ENCODE peak calls at places on chromosomes 5 and 9, in eight cellular contexts. B, E, N, M, S, T, V and I are unnamed samples. For H3K4me1, the result is how much of the 10 kb centered on the place peaks cover.

GRCh38 chr5:108720416-108720815 is 27.3 kb upstream of the FER start:
- DNase-seq in B (no peak), E (no peak), N (no peak), M (no peak), S (no peak), T (no peak), V (no peak), I (no peak)

GRCh38 chr5:29702875-29703274 is 1490.6 kb upstream of the CDH6 start:
- DNase-seq in B (no peak), E (no peak), N (no peak), M (no peak), S (no peak), T (no peak), V (no peak), I (no peak)

GRCh38 chr5:90983148-90983547 is 400.0 kb downstream of the ARRDC3 start:
- DNase-seq in B (peak), E (no peak), N (no peak), M (no peak), S (no peak), T (no peak), V (no peak), I (no peak)

GRCh38 chr5:39005566-39006232 is 68.5 kb downstream of the RICTOR start:
- DNase-seq in B (no peak), E (no peak), N (no peak), M (no peak), S (peak), T (no peak), V (no peak), I (no peak)

GRCh38 chr5:152164860-152165259 is 240.2 kb upstream of the GLRA1 start:
- DNase-seq in B (no peak), E (no peak), N (no peak), M (no peak), S (no peak), T (no peak), V (no peak), I (no peak)

GRCh38 chr9:127973169-127974001 is 7.4 kb downstream of the EEIG1 start:
- DNase-seq in B (no peak), E (no peak), N (peak), M (no peak), S (no peak), T (peak), V (peak), I (no peak)

GRCh38 chr9:90025816-90026215 is 421.0 kb downstream of the GADD45G start:
- DNase-seq in B (peak), E (no peak), N (no peak), M (no peak), S (no peak), T (no peak), V (no peak), I (no peak)

GRCh38 chr5:44294492-44294891 is 94.7 kb downstream of the FGF10 start:
- DNase-seq in B (no peak), E (no peak), N (peak), M (no peak), S (no peak), T (peak), V (no peak), I (peak)

GRCh38 chr9:131651599-131651998 is 88.3 kb downstream of the RAPGEF1 start:
- DNase-seq in B (no peak), E (no peak), N (no peak), M (no peak), S (no peak), T (no peak), V (no peak), I (no peak)

GRCh38 chr9:92590386-92590785 is 54.6 kb upstream of the ECM2 start:
- DNase-seq in B (no peak), E (no peak), N (no peak), M (no peak), S (no peak), T (peak), V (peak), I (peak)

GRCh38 chr9:37902804-37903580 is 935 bp downstream of the SLC25A51 start:
- DNase-seq in B (no peak), E (no peak), N (no peak), M (no peak), S (no peak), T (no peak), V (no peak), I (no peak)

GRCh38 chr9:80586786-80587185 is 1015.0 kb downstream of the TLE4 start:
- DNase-seq in B (no peak), E (no peak), N (no peak), M (no peak), S (no peak), T (no peak), V (no peak), I (no peak)

GRCh38 chr5:5721881-5722280 is 299.4 kb downstream of the ICE1 start:
- DNase-seq in B (no peak), E (no peak), N (no peak), M (no peak), S (no peak), T (no peak), V (no peak), I (no peak)

GRCh38 chr9:136840877-136841645 is 1.2 kb upstream of the AJM1 start:
- DNase-seq in B (peak), E (no peak), N (peak), M (no peak), S (peak), T (no peak), V (peak), I (no peak)

GRCh38 chr9:68780735-68781134 is 75.7 kb downstream of the PIP5K1B start:
- DNase-seq in B (no peak), E (no peak), N (no peak), M (no peak), S (no peak), T (no peak), V (no peak), I (no peak)

GRCh38 chr9:136740971-136741884 is 1.5 kb downstream of the LCN10 start:
- DNase-seq in B (no peak), E (no peak), N (no peak), M (peak), S (no peak), T (no peak), V (no peak), I (no peak)

GRCh38 chr5:25334288-25334790 is 689.6 kb upstream of the CDH10 start:
- DNase-seq in B (no peak), E (no peak), N (no peak), M (no peak), S (no peak), T (no peak), V (no peak), I (no peak)

GRCh38 chr5:52502591-52502990 is 285.1 kb upstream of the ITGA1 start:
- DNase-seq in B (no peak), E (no peak), N (no peak), M (no peak), S (no peak), T (no peak), V (no peak), I (no peak)

GRCh38 chr5:2415678-2416077 is 335.8 kb downstream of the IRX2 start:
- DNase-seq in B (peak), E (no peak), N (no peak), M (no peak), S (no peak), T (no peak), V (no peak), I (no peak)

GRCh38 chr9:27536168-27536567 is 6.6 kb upstream of the MOB3B start:
- DNase-seq in B (no peak), E (no peak), N (no peak), M (no peak), S (no peak), T (no peak), V (no peak), I (no peak)

GRCh38 chr5:40781843-40782409 is 16.2 kb downstream of the PRKAA1 start:
- DNase-seq in B (no peak), E (no peak), N (no peak), M (no peak), S (no peak), T (peak), V (no peak), I (no peak)

GRCh38 chr5:168683247-168683926 is 104.2 kb upstream of the PANK3 start:
- DNase-seq in B (no peak), E (no peak), N (no peak), M (peak), S (no peak), T (no peak), V (no peak), I (no peak)

GRCh38 chr5:25554077-25554476 is 909.3 kb upstream of the CDH10 start:
- DNase-seq in B (no peak), E (no peak), N (no peak), M (no peak), S (no peak), T (no peak), V (no peak), I (no peak)

GRCh38 chr5:90056911-90057705 is 352.4 kb downstream of the CETN3 start:
- DNase-seq in B (no peak), E (peak), N (no peak), M (no peak), S (no peak), T (no peak), V (no peak), I (no peak)

GRCh38 chr9:98379572-98379971 is 124.1 kb upstream of the TBC1D2 start:
- DNase-seq in B (no peak), E (no peak), N (no peak), M (no peak), S (no peak), T (no peak), V (no peak), I (no peak)

DNA sequence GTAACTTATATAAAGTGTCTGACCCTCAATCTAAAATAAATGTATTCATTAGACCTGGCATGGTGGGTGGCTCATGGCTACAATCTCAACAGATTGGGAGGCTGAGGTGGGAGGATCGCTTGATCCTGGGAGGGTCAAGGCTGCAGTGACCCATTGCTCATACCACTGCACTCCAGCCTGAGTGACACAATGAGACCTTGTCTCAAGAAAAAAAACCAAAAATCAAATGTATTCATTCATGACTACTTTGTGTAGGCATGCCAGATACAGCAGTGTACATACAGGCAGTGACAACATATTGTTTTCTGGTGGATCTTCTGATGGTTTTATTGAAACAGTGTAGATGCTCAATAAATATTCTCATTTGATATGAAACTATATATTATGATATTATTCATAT is 201.0 kb downstream of the TRIM32 start:
- DNase-seq in B (no peak), E (no peak), N (no peak), M (no peak), S (no peak), T (no peak), V (no peak), I (no peak)
- H3K4me1 ChIP-seq in B (under half), E (under half), N (under half), M (under half), S (under half), T (under half), V (under half), I (under half)

GRCh38 chr9:121633736-121634135 is 17.7 kb upstream of the DAB2IP start:
- DNase-seq in B (no peak), E (no peak), N (no peak), M (no peak), S (peak), T (no peak), V (no peak), I (no peak)

GRCh38 chr9:121635300-121635699 is 16.1 kb upstream of the DAB2IP start:
- DNase-seq in B (no peak), E (no peak), N (no peak), M (no peak), S (no peak), T (no peak), V (no peak), I (no peak)

GRCh38 chr9:121633144-121633714 is 18.2 kb upstream of the DAB2IP start:
- DNase-seq in B (no peak), E (no peak), N (no peak), M (no peak), S (peak), T (no peak), V (no peak), I (no peak)

GRCh38 chr9:121634800-121635261 is 16.6 kb upstream of the DAB2IP start:
- DNase-seq in B (peak), E (no peak), N (no peak), M (no peak), S (no peak), T (no peak), V (peak), I (no peak)

GRCh38 chr9:121634329-121634784 is 17.1 kb upstream of the DAB2IP start:
- DNase-seq in B (no peak), E (no peak), N (no peak), M (no peak), S (no peak), T (no peak), V (peak), I (no peak)
- H3K4me1 ChIP-seq in B (under half), E (under half), N (under half), M (under half), S (under half), T (half or more), V (under half), I (under half)

GRCh38 chr9:71895122-71895521 is 15.9 kb downstream of the ABHD17B start:
- DNase-seq in B (no peak), E (no peak), N (no peak), M (no peak), S (no peak), T (no peak), V (no peak), I (no peak)

GRCh38 chr9:71901695-71902094 is 9.3 kb downstream of the ABHD17B start:
- DNase-seq in B (no peak), E (no peak), N (no peak), M (no peak), S (no peak), T (no peak), V (no peak), I (no peak)

GRCh38 chr9:71895955-71896354 is 15.0 kb downstream of the ABHD17B start:
- DNase-seq in B (no peak), E (no peak), N (no peak), M (no peak), S (no peak), T (no peak), V (no peak), I (no peak)

GRCh38 chr9:71896762-71897161 is 14.2 kb downstream of the ABHD17B start:
- DNase-seq in B (no peak), E (no peak), N (no peak), M (no peak), S (no peak), T (no peak), V (no peak), I (no peak)

DNA sequence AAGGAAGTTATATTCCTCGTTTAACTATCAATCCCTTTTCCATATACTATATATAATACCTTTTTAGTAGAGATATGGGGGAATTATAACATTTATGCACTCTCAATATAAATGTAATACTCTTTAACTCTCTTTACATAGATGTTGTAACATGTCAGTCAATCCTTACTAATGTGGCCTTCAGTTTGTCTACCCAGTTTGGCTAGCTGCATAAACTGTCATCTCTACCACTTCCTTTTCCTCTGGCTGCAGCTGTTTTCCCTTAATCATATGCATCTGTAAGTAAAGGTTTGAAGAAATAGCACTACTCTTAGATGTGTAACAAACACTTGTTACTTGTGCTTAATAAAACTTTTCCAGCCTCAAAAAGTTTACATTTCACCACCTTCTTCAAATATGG is 13.4 kb downstream of the ABHD17B start:
- DNase-seq in B (no peak), E (no peak), N (no peak), M (no peak), S (no peak), T (no peak), V (no peak), I (no peak)
- H3K4me1 ChIP-seq in B (under half), E (under half), N (under half), M (under half), S (under half), T (half or more), V (under half), I (under half)

GRCh38 chr5:57435701-57436134 is 46.9 kb downstream of the ACTBL2 start:
- DNase-seq in B (peak), E (peak), N (peak), M (no peak), S (no peak), T (no peak), V (peak), I (no peak)

GRCh38 chr5:57432876-57433275 is 49.7 kb downstream of the ACTBL2 start:
- DNase-seq in B (no peak), E (no peak), N (no peak), M (no peak), S (peak), T (no peak), V (no peak), I (no peak)

GRCh38 chr5:57434227-57434640 is 48.4 kb downstream of the ACTBL2 start:
- DNase-seq in B (peak), E (peak), N (no peak), M (no peak), S (no peak), T (no peak), V (no peak), I (no peak)

GRCh38 chr5:57436586-57436985 is 46.0 kb downstream of the ACTBL2 start:
- DNase-seq in B (no peak), E (no peak), N (no peak), M (no peak), S (no peak), T (no peak), V (no peak), I (no peak)

DNA sequence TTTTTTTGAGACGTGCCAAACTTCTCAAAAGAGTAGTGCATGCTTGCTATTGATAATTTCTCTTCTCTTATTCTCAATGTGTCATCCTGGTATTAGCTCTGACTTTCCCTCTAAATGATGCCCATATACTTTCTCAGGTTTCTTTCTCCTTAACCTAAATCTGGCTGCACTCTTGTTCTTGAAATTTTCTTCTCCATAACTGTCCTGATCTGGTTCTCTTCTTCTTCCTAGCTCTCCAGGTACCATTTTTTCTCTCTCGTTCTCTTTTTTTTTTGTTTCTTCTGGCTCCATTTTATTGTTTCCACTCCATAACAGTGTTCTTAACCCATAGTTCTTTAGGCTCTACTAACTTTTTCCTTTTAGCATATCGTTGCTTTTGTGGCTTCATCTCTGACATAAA is 47.9 kb downstream of the ACTBL2 start:
- DNase-seq in B (no peak), E (no peak), N (no peak), M (no peak), S (no peak), T (no peak), V (no peak), I (no peak)
- H3K4me1 ChIP-seq in B (under half), E (under half), N (under half), M (under half), S (under half), T (under half), V (under half), I (under half)

GRCh38 chr5:115531787-115532367 is 12.7 kb downstream of the FEM1C start:
- DNase-seq in B (no peak), E (no peak), N (no peak), M (no peak), S (no peak), T (no peak), V (no peak), I (no peak)

GRCh38 chr5:115531380-115531779 is 13.2 kb downstream of the FEM1C start:
- DNase-seq in B (no peak), E (no peak), N (no peak), M (no peak), S (no peak), T (no peak), V (no peak), I (no peak)

GRCh38 chr5:115532517-115532916 is 12.1 kb downstream of the FEM1C start:
- DNase-seq in B (no peak), E (no peak), N (no peak), M (no peak), S (no peak), T (no peak), V (no peak), I (no peak)

GRCh38 chr5:115530426-115530825 is 14.1 kb downstream of the FEM1C start:
- DNase-seq in B (no peak), E (no peak), N (no peak), M (no peak), S (no peak), T (no peak), V (no peak), I (no peak)

GRCh38 chr5:115535479-115536035 is 9.0 kb downstream of the FEM1C start:
- DNase-seq in B (no peak), E (no peak), N (no peak), M (no peak), S (no peak), T (no peak), V (no peak), I (no peak)
- H3K4me1 ChIP-seq in B (half or more), E (under half), N (under half), M (under half), S (half or more), T (half or more), V (under half), I (under half)

GRCh38 chr5:73125289-73125688 is 4.9 kb downstream of the TMEM171 start:
- DNase-seq in B (no peak), E (no peak), N (no peak), M (no peak), S (no peak), T (no peak), V (peak), I (no peak)
- H3K4me1 ChIP-seq in B (under half), E (under half), N (under half), M (under half), S (under half), T (under half), V (under half), I (under half)

GRCh38 chr5:172694541-172694940 is 53.5 kb downstream of the NEURL1B start:
- DNase-seq in B (no peak), E (no peak), N (no peak), M (no peak), S (no peak), T (no peak), V (no peak), I (no peak)
- H3K4me1 ChIP-seq in B (under half), E (under half), N (under half), M (under half), S (under half), T (under half), V (under half), I (under half)

DNA sequence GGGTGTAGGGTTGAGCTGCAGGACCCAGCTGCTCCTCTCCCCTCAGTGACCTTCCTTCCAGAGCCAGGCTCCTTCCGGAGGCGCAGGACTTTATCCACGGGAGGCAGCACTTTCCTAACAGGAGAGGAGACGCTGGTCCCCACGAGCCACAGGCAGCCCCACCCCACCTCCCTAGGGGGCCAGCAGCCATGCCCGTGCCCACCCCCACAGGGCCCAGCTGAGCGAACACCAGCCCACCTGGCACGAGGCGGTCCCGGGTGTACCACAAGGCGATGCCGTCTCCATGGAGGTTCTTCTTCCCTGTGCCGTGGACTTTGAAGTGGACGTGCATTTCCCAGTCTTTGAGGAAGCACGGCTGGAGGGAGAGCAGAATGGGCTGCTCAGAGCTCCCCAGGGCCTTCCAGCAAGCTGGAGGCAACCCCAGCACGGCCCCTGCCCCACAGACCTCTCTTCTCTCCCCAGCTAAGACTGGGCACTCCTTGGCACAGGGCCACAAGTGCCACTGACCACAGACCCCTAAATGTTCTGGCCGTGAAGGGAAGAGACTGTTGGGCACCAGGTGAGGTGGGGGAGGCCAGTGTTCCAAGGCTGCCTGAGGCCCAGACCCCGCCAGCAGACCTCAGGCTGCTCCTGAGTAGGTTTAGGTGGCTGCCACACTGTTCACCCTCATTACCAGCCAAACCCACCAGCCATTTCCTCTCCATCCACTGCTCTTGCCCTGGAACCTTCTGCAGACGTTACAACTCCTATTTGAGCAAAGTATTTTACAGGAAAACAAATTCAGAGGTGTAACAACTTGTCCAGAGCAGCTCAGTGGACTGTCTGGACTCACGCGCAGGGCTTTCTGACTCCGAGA is 13.0 kb downstream of the LMAN2 start:
- DNase-seq in B (no peak), E (no peak), N (no peak), M (no peak), S (no peak), T (no peak), V (no peak), I (no peak)
- H3K4me1 ChIP-seq in B (under half), E (under half), N (under half), M (under half), S (under half), T (under half), V (under half), I (under half)